ENCODE peak calls at places on chromosomes 1 and 21, in six cellular contexts. F is Calu3, M is left ventricle myocardium inferior, Y is PC-3, X is fibroblast of mammary gland, V is AG10803. K is an unnamed sample.

GRCh38 chr1:247268390-247269045 is 12.6 kb downstream of the VN1R5 start:
- DNase-seq in F (no peak), M (no peak), X (peak), Y (no peak), V (peak), K (no peak)

GRCh38 chr1:70528591-70529333 is 117.7 kb downstream of the CTH start:
- DNase-seq in X (peak), F (peak), M (no peak), Y (peak), V (peak), K (peak)

GRCh38 chr1:10380594-10381275 is 18.1 kb upstream of the PGD start:
- DNase-seq in F (no peak), M (no peak), X (peak), Y (peak), V (peak), K (peak)

GRCh38 chr1:19860418-19860817 is 21.8 kb upstream of the OTUD3 start:
- DNase-seq in X (no peak), V (no peak), F (no peak), M (no peak), Y (no peak), K (no peak)

GRCh38 chr1:1319646-1319941 is 4.9 kb downstream of the INTS11 start:
- DNase-seq in M (no peak), F (no peak), Y (no peak), X (no peak), V (no peak), K (no peak)

GRCh38 chr1:187264995-187265602 is 436.4 kb downstream of the PLA2G4A start:
- DNase-seq in X (peak), F (peak), Y (peak), V (peak), M (no peak), K (peak)

GRCh38 chr1:240351690-240352089 is 260.0 kb downstream of the FMN2 start:
- DNase-seq in V (no peak), M (no peak), Y (no peak), X (peak), F (no peak), K (no peak)

GRCh38 chr21:16108561-16109070 is 378.8 kb downstream of the USP25 start:
- DNase-seq in Y (no peak), F (no peak), V (no peak), X (no peak), M (no peak), K (no peak)

GRCh38 chr1:46862348-46862747 is 63.5 kb downstream of the CYP4B1 start:
- DNase-seq in F (no peak), X (no peak), V (no peak), Y (no peak), M (no peak), K (no peak)

GRCh38 chr1:15073799-15074308 is 79.7 kb upstream of the TMEM51 start:
- DNase-seq in V (no peak), F (no peak), Y (no peak), M (no peak), X (no peak), K (no peak)

GRCh38 chr1:93738926-93739325 is 57.3 kb upstream of the BCAR3 start:
- DNase-seq in Y (no peak), M (no peak), V (no peak), X (no peak), F (no peak), K (no peak)

GRCh38 chr1:73205294-73205973 is 923.1 kb upstream of the NEGR1 start:
- DNase-seq in V (no peak), F (no peak), Y (peak), X (no peak), M (no peak), K (peak)

GRCh38 chr21:29245104-29245643 is 53.5 kb upstream of the BACH1 start:
- DNase-seq in F (no peak), M (no peak), V (no peak), Y (no peak), X (peak), K (no peak)

GRCh38 chr1:2135866-2136265 is 58.7 kb downstream of the FAAP20 start:
- DNase-seq in Y (no peak), M (peak), F (no peak), V (no peak), X (no peak), K (no peak)

GRCh38 chr1:162779043-162779442 is 11.5 kb upstream of the HSD17B7 start:
- DNase-seq in M (no peak), F (no peak), Y (no peak), X (no peak), V (no peak), K (no peak)

GRCh38 chr1:226964068-226964425 is 24.0 kb downstream of the COQ8A start:
- DNase-seq in Y (no peak), M (no peak), X (no peak), V (no peak), F (no peak), K (no peak)

GRCh38 chr21:35649186-35649585 is 411.1 kb downstream of the SETD4 start:
- DNase-seq in V (peak), F (no peak), Y (peak), X (peak), M (no peak), K (peak)

GRCh38 chr1:26959722-26960624 is at the start of gene KDF1:
- DNase-seq in M (no peak), X (no peak), F (peak), V (no peak), Y (peak), K (peak)

GRCh38 chr1:67572594-67573221 is 112.3 kb upstream of the GADD45A start:
- DNase-seq in M (peak), X (no peak), F (peak), Y (peak), V (peak), K (peak)

GRCh38 chr21:32319012-32319411 is 20.4 kb downstream of the MRAP start:
- DNase-seq in M (no peak), F (no peak), X (no peak), Y (no peak), V (no peak), K (no peak)

GRCh38 chr21:38721983-38722382 is 83.7 kb upstream of the ETS2 start:
- DNase-seq in X (peak), M (no peak), Y (no peak), V (peak), F (no peak), K (peak)

GRCh38 chr1:27148591-27148990 is 6.3 kb downstream of the SLC9A1 start:
- DNase-seq in F (no peak), V (no peak), M (no peak), X (no peak), Y (no peak), K (no peak)

DNA sequence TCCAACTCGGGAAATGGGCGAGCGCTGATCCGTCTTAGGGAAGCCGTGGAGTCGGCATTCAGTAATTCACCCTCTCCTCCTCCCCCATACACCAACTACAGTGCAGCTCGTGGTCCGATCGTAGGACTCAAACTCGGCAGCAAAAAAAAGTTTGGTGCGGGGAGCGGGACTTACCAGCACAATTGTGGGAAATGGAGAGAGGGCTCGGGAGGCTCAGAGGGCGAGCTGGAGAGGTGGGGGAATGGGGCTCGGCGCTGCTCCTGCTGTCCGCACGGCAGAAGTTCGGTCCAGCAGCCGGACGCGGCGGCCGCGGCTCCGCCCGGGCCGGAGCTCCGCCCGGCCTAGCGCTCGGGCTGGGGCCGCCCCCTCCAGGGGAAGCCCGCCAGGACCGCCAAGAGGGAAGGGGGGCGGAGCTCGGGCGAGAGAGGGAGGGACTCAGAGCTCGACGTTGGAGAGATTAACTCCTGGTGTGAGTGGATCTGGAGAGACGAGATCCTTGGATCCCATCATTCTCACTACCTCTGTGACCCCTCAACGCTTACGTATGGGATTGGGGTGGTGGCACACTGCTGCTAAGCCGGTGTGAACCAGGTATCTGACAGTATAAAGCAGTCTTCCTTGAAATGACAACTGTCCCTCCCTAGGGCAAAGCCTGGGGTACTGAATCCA is 744 bp upstream of the PIAS3 start:
- DNase-seq in V (peak), X (peak), Y (peak), F (peak), M (peak), K (peak)
- TF ChIP-seq CTCF in V (no peak), X (no peak), Y (no peak), F (no peak), M (peak), K (no peak)

GRCh38 chr1:118047650-118048224 is 118.2 kb downstream of the WDR3 start:
- DNase-seq in V (no peak), Y (no peak), X (no peak), F (no peak), M (no peak), K (no peak)
- TF ChIP-seq CTCF in V (no peak), Y (no peak), X (no peak), F (no peak), M (no peak), K (no peak)

DNA sequence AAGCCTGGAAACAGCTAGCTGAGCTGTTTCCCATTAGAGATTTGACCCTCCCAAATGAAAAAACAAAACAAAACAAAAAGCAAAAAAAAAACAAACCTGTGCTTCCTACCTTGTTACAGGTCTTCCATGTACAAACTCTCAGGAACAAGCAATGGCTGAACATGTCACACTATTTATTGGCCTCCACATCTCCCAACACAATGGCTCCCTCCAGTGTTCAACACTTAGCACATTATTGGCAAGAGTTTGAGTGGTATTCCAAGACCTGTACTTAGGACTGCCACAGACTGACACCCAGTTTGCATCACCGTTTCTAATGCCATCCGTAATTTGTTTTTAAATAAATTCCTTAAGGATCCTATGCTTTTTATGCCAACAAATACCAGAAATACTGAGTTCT is 195.0 kb upstream of the OLFM3 start:
- DNase-seq in Y (peak), V (no peak), M (no peak), X (peak), F (peak), K (peak)
- TF ChIP-seq CTCF in Y (peak), V (no peak), M (peak), X (no peak), F (no peak), K (peak)

GRCh38 chr1:222768592-222768991 is 31.6 kb downstream of the FAM177B start:
- DNase-seq in V (no peak), Y (no peak), M (no peak), F (no peak), X (no peak), K (no peak)

GRCh38 chr1:222769968-222770620 is 33.1 kb downstream of the FAM177B start:
- DNase-seq in F (no peak), V (no peak), X (no peak), M (no peak), Y (peak), K (peak)

GRCh38 chr1:222767152-222767571 is 30.2 kb downstream of the FAM177B start:
- DNase-seq in X (no peak), M (no peak), F (no peak), V (no peak), Y (no peak), K (no peak)

DNA sequence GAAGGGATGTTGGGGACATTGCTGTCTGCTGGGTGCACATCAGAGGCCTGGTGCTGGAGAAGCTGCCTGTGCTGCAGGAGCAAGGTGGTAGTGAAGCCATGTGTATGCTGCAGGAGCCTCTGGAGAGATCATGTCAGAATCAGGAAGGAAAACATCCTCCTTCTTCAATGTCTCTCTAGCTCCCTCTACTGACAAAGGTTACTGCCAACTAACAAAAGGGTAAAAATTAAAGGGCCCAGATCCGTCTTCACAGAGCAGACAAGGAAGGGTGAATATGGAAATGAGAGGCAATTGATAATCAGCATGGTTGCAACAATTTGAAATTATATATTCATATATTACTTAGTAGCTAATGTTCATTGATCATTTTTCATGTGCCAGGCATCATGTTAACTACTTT is 32.2 kb downstream of the FAM177B start:
- DNase-seq in X (no peak), M (no peak), F (no peak), V (no peak), Y (no peak), K (no peak)
- TF ChIP-seq CTCF in X (peak), M (no peak), F (peak), V (no peak), Y (peak), K (peak)

GRCh38 chr1:211522804-211523203 is 30.8 kb upstream of the RD3 start:
- DNase-seq in F (no peak), Y (no peak), X (no peak), V (no peak), M (no peak), K (no peak)

GRCh38 chr1:211518330-211519289 is 26.6 kb upstream of the RD3 start:
- DNase-seq in V (peak), M (no peak), F (no peak), Y (no peak), X (no peak), K (no peak)

GRCh38 chr1:211521102-211521815 is 29.3 kb upstream of the RD3 start:
- DNase-seq in Y (no peak), X (no peak), V (no peak), F (no peak), M (no peak), K (no peak)

GRCh38 chr1:211519602-211520001 is 27.6 kb upstream of the RD3 start:
- DNase-seq in M (no peak), F (no peak), Y (no peak), X (no peak), V (no peak), K (no peak)

DNA sequence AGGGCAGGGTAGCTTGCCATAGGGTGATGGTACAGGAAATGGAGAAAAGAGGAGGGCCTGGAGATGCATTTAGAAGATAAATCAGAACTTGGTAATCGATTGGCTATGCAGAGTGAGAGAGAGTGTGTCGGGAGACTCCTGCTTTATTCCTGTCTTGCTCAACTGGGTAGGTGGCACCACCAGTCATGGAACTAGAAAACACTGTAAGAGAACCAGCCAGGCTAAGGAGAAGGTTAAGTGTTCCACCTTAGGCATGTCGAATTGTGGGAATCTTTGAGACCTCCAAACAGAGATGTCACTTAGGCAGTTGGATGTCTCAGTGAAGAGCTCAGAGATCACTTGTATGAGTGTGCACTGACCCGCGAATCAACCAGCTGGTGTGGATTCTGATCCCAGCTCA is 28.7 kb upstream of the RD3 start:
- DNase-seq in F (peak), X (peak), V (no peak), Y (no peak), M (no peak), K (no peak)
- TF ChIP-seq CTCF in F (no peak), X (peak), V (no peak), Y (peak), M (no peak), K (no peak)

GRCh38 chr1:55955237-55955636 is 624.1 kb downstream of the PLPP3 start:
- DNase-seq in X (no peak), Y (peak), V (peak), M (no peak), F (no peak), K (peak)

GRCh38 chr1:55958498-55958897 is 620.9 kb downstream of the PLPP3 start:
- DNase-seq in V (no peak), X (no peak), Y (no peak), M (no peak), F (no peak), K (no peak)

GRCh38 chr1:55962472-55962871 is 616.9 kb downstream of the PLPP3 start:
- DNase-seq in F (no peak), M (no peak), Y (no peak), V (no peak), X (no peak), K (no peak)

GRCh38 chr1:55957233-55957632 is 622.1 kb downstream of the PLPP3 start:
- DNase-seq in F (no peak), X (no peak), M (no peak), V (peak), Y (peak), K (no peak)

GRCh38 chr1:55959136-55959548 is 620.2 kb downstream of the PLPP3 start:
- DNase-seq in X (no peak), M (peak), Y (no peak), V (no peak), F (no peak), K (no peak)
- TF ChIP-seq CTCF in X (no peak), M (no peak), Y (no peak), V (no peak), F (no peak), K (no peak)